ENCODE peak calls at places on chromosomes 11 and 22, in four cellular contexts. X, B, Y and L are unnamed samples.

GRCh38 chr11:122741613-122742012 is 86.1 kb downstream of the UBASH3B start:
- DNase-seq in X (no peak), B (no peak), Y (no peak), L (no peak)

GRCh38 chr22:17830041-17830961 is 56.0 kb upstream of the BID start:
- DNase-seq in Y (peak), B (peak), X (peak), L (peak)

GRCh38 chr11:3950996-3951662 is 95.7 kb downstream of the STIM1 start:
- DNase-seq in Y (no peak), B (no peak), X (peak), L (peak)

GRCh38 chr11:124454552-124454951 is 9.1 kb upstream of the OR8B8 start:
- DNase-seq in Y (no peak), X (no peak), B (no peak), L (no peak)

GRCh38 chr22:23066200-23067022 is 3.9 kb upstream of the GNAZ start:
- DNase-seq in Y (no peak), X (no peak), B (no peak), L (no peak)

GRCh38 chr11:128624269-128625170 is 37.2 kb upstream of the ETS1 start:
- DNase-seq in X (no peak), Y (no peak), B (no peak), L (no peak)

GRCh38 chr22:45200862-45201511 is 37.3 kb downstream of the NUP50 start:
- DNase-seq in B (no peak), X (no peak), Y (no peak), L (no peak)

GRCh38 chr11:35036642-35037041 is 102.3 kb upstream of the CD44 start:
- DNase-seq in Y (no peak), X (no peak), B (peak), L (no peak)

GRCh38 chr11:133082453-133082781 is 449.9 kb downstream of the OPCML start:
- DNase-seq in Y (no peak), X (no peak), B (no peak), L (no peak)

GRCh38 chr11:8262552-8263108 is 1.0 kb downstream of the LMO1 start:
- DNase-seq in Y (no peak), B (no peak), X (no peak), L (peak)

GRCh38 chr22:50498322-50498861 is 9.1 kb downstream of the LMF2 start:
- DNase-seq in Y (no peak), X (peak), B (peak), L (peak)

GRCh38 chr22:17734197-17734596 is 40.1 kb downstream of the BID start:
- DNase-seq in Y (peak), X (no peak), B (no peak), L (no peak)

GRCh38 chr11:6413791-6414231 is 5.1 kb downstream of the APBB1 start:
- DNase-seq in X (no peak), Y (no peak), B (no peak), L (no peak)

GRCh38 chr22:19535001-19535400 is 10.8 kb upstream of the CLDN5 start:
- DNase-seq in X (no peak), B (no peak), Y (no peak), L (no peak)

GRCh38 chr22:42757475-42757874 is 36.8 kb upstream of the A4GALT start:
- DNase-seq in Y (no peak), X (no peak), B (no peak), L (no peak)

GRCh38 chr11:121467965-121468364 is 15.2 kb upstream of the SORL1-AS1 start:
- DNase-seq in Y (peak), X (no peak), B (no peak), L (no peak)

GRCh38 chr22:21710156-21710555 is 25.4 kb downstream of the YPEL1 start:
- DNase-seq in X (no peak), Y (no peak), B (no peak), L (no peak)

GRCh38 chr11:2460540-2461252 is 15.9 kb downstream of the KCNQ1 start:
- DNase-seq in B (no peak), X (no peak), Y (no peak), L (no peak)

GRCh38 chr11:61528114-61528513 is 19.6 kb downstream of the LRRC10B start:
- DNase-seq in B (no peak), Y (no peak), X (no peak), L (no peak)

GRCh38 chr22:45006873-45007246 is 2.9 kb downstream of the PHF21B start:
- DNase-seq in B (peak), Y (no peak), X (no peak), L (no peak)

GRCh38 chr11:29448246-29448877 is 568.5 kb downstream of the KCNA4 start:
- DNase-seq in X (no peak), Y (no peak), B (no peak), L (peak)

GRCh38 chr11:65446446-65447277 is 24.1 kb downstream of the NEAT1 start:
- DNase-seq in X (no peak), B (no peak), Y (no peak), L (no peak)

GRCh38 chr11:65442952-65443351 is 20.4 kb downstream of the NEAT1 start:
- DNase-seq in Y (no peak), X (no peak), B (no peak), L (no peak)

GRCh38 chr11:65444314-65445051 is 21.9 kb downstream of the NEAT1 start:
- DNase-seq in X (no peak), Y (no peak), B (no peak), L (no peak)

GRCh38 chr11:65445604-65446445 is 23.2 kb downstream of the NEAT1 start:
- DNase-seq in Y (no peak), X (no peak), B (no peak), L (no peak)

DNA sequence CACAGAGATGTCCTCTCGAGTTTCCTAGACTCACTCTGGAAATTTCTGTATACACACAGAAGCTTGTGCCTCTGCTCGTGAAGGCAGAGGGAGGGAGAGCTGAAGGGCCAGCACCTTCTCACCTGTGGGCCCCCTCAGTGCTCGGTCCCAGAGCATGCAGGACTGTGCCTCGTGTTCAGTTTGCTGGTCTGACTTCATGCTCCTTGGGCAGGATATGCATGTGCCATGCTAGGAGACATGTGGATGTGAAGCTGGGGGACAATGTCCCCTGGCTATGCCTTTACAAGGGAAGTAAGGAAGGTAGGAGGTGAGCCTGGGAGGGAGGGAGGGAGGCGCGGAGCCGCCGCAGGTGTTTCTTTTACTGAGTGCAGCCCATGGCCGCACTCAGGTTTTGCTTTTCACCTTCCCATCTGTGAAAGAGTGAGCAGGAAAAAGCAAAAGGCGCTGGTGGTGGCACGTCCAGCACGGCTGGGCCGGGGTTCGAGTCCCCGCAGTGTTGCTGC is 22.6 kb downstream of the NEAT1 start:
- DNase-seq in B (no peak), Y (no peak), X (no peak), L (no peak)
- TF ChIP-seq POLR2AphosphoS2 in B (peak), Y (no peak), X (peak), L (no peak)

DNA sequence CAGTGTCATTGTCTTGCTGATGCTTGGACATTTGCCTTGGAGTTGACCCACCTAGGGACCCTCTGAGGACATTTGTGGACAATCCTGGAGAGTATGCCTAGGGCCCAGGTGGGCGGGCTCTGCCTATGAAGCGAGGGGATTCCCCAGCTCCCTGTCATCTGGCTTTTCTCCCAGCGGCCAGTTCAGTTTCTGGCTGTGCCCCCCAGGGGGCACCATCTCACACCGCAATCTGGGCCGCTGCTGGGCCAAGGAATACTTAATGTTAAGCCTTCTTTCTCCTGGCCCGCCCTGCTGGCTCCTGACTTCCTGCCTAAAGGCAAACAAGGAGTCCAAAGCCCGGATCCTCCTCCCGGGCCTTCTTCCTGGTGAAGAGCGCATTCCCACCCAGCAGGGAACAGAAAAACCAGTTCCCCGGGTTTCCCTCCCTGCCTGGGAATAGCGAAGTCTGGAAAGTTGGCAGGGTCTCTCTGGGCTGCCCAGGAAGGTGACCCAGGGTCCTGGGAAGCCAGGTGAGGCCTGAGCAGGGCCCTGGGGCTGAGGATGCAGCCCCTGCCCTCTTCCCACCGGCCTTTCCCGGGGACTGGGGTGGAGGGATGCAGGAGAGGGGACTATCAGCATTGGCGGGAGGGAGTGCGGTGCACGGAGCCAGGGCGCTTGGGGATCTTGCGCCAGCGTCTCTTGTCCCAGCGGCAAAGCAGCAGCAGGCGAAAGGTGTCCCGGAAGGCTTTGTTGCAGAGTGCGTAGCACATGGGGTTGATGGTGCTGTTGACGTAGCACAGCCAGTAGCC is 11.9 kb downstream of the CHRM1 start:
- DNase-seq in X (peak), B (peak), Y (no peak), L (peak)
- TF ChIP-seq EP300 in X (no peak), B (no peak), Y (no peak), L (no peak)

GRCh38 chr22:30601464-30601863 is 5.5 kb upstream of the TCN2 start:
- DNase-seq in X (no peak), Y (no peak), B (no peak), L (no peak)

GRCh38 chr22:30598986-30599385 is 7.3 kb upstream of the PES1 start:
- DNase-seq in X (no peak), B (no peak), Y (no peak), L (no peak)

GRCh38 chr22:30604723-30605122 is 2.3 kb upstream of the TCN2 start:
- DNase-seq in X (no peak), B (no peak), Y (no peak), L (no peak)

GRCh38 chr22:30600925-30601324 is 6.0 kb upstream of the TCN2 start:
- DNase-seq in B (no peak), Y (no peak), X (no peak), L (no peak)

GRCh38 chr22:30602049-30602448 is 4.9 kb upstream of the TCN2 start:
- DNase-seq in X (peak), B (no peak), Y (no peak), L (peak)
- TF ChIP-seq POLR2AphosphoS2 in X (no peak), B (no peak), Y (no peak), L (no peak)

GRCh38 chr11:12086271-12087074 is 23.9 kb upstream of the MICAL2 start:
- DNase-seq in B (no peak), Y (no peak), X (peak), L (peak)
- TF ChIP-seq EP300 in B (no peak), Y (no peak), X (no peak), L (no peak)